ENCODE peak calls at places on chromosomes 3 and 15, in eight cellular contexts. One of them, this sample, is unnamed.

GRCh38 chr3:98573231-98573728 is 20.1 kb downstream of the CPOX start:
- DNase-seq in body of pancreas: no peak
- DNase-seq in GM12865: peak
- DNase-seq in endothelial cell: no peak
- DNase-seq in glutamatergic neuron: no peak
- DNase-seq in fibroblast of pulmonary artery: peak
- DNase-seq in cardiac fibroblast: peak
- DNase-seq in omental fat pad: no peak
- DNase-seq in this sample: no peak

GRCh38 chr3:119236756-119237155 is 3.9 kb downstream of the B4GALT4 start:
- DNase-seq in body of pancreas: no peak
- DNase-seq in GM12865: no peak
- DNase-seq in endothelial cell: no peak
- DNase-seq in glutamatergic neuron: no peak
- DNase-seq in fibroblast of pulmonary artery: no peak
- DNase-seq in cardiac fibroblast: no peak
- DNase-seq in omental fat pad: no peak
- DNase-seq in this sample: no peak

GRCh38 chr15:101063212-101063611 is 144.1 kb downstream of the LRRK1 start:
- DNase-seq in body of pancreas: no peak
- DNase-seq in GM12865: no peak
- DNase-seq in endothelial cell: no peak
- DNase-seq in glutamatergic neuron: no peak
- DNase-seq in fibroblast of pulmonary artery: no peak
- DNase-seq in cardiac fibroblast: no peak
- DNase-seq in omental fat pad: peak
- DNase-seq in this sample: no peak

GRCh38 chr3:86988986-86989385 is 2.0 kb downstream of the VGLL3 start:
- DNase-seq in body of pancreas: no peak
- DNase-seq in GM12865: no peak
- DNase-seq in endothelial cell: no peak
- DNase-seq in glutamatergic neuron: no peak
- DNase-seq in fibroblast of pulmonary artery: no peak
- DNase-seq in cardiac fibroblast: no peak
- DNase-seq in omental fat pad: no peak
- DNase-seq in this sample: no peak

GRCh38 chr3:141279074-141279945 is 47.7 kb downstream of the PXYLP1 start:
- DNase-seq in body of pancreas: no peak
- DNase-seq in GM12865: peak
- DNase-seq in endothelial cell: no peak
- DNase-seq in glutamatergic neuron: no peak
- DNase-seq in fibroblast of pulmonary artery: peak
- DNase-seq in cardiac fibroblast: peak
- DNase-seq in omental fat pad: no peak
- DNase-seq in this sample: no peak

GRCh38 chr3:152279474-152279873 is 10.7 kb downstream of the MBNL1 start:
- DNase-seq in body of pancreas: no peak
- DNase-seq in GM12865: no peak
- DNase-seq in endothelial cell: no peak
- DNase-seq in glutamatergic neuron: no peak
- DNase-seq in fibroblast of pulmonary artery: no peak
- DNase-seq in cardiac fibroblast: no peak
- DNase-seq in omental fat pad: no peak
- DNase-seq in this sample: no peak

GRCh38 chr15:65980824-65981456 is 111.6 kb downstream of the RAB11A start:
- DNase-seq in body of pancreas: peak
- DNase-seq in GM12865: peak
- DNase-seq in endothelial cell: peak
- DNase-seq in glutamatergic neuron: peak
- DNase-seq in fibroblast of pulmonary artery: peak
- DNase-seq in cardiac fibroblast: peak
- DNase-seq in omental fat pad: peak
- DNase-seq in this sample: peak

GRCh38 chr3:45545476-45545875 is 49.1 kb upstream of the LIMD1 start:
- DNase-seq in body of pancreas: no peak
- DNase-seq in GM12865: peak
- DNase-seq in endothelial cell: no peak
- DNase-seq in glutamatergic neuron: no peak
- DNase-seq in fibroblast of pulmonary artery: peak
- DNase-seq in cardiac fibroblast: no peak
- DNase-seq in omental fat pad: no peak
- DNase-seq in this sample: no peak

GRCh38 chr3:192422998-192423349 is 304.4 kb downstream of the FGF12 start:
- DNase-seq in body of pancreas: no peak
- DNase-seq in GM12865: no peak
- DNase-seq in endothelial cell: no peak
- DNase-seq in glutamatergic neuron: no peak
- DNase-seq in fibroblast of pulmonary artery: peak
- DNase-seq in cardiac fibroblast: peak
- DNase-seq in omental fat pad: no peak
- DNase-seq in this sample: no peak

GRCh38 chr3:107813066-107813465 is 277.8 kb downstream of the CD47 start:
- DNase-seq in body of pancreas: no peak
- DNase-seq in GM12865: no peak
- DNase-seq in endothelial cell: no peak
- DNase-seq in glutamatergic neuron: no peak
- DNase-seq in fibroblast of pulmonary artery: peak
- DNase-seq in cardiac fibroblast: peak
- DNase-seq in omental fat pad: no peak
- DNase-seq in this sample: no peak

GRCh38 chr3:4904801-4905695 is 74.2 kb upstream of the BHLHE40 start:
- DNase-seq in body of pancreas: peak
- DNase-seq in GM12865: no peak
- DNase-seq in endothelial cell: no peak
- DNase-seq in glutamatergic neuron: no peak
- DNase-seq in fibroblast of pulmonary artery: peak
- DNase-seq in cardiac fibroblast: peak
- DNase-seq in omental fat pad: no peak
- DNase-seq in this sample: no peak

GRCh38 chr15:67818464-67818863 is 6.8 kb upstream of the SKOR1 start:
- DNase-seq in body of pancreas: no peak
- DNase-seq in GM12865: no peak
- DNase-seq in endothelial cell: no peak
- DNase-seq in glutamatergic neuron: no peak
- DNase-seq in fibroblast of pulmonary artery: no peak
- DNase-seq in cardiac fibroblast: no peak
- DNase-seq in omental fat pad: no peak
- DNase-seq in this sample: no peak

GRCh38 chr15:72599855-72600464 is 54.5 kb upstream of the GOLGA6B start:
- DNase-seq in body of pancreas: peak
- DNase-seq in GM12865: peak
- DNase-seq in endothelial cell: peak
- DNase-seq in glutamatergic neuron: no peak
- DNase-seq in fibroblast of pulmonary artery: peak
- DNase-seq in cardiac fibroblast: peak
- DNase-seq in omental fat pad: no peak
- DNase-seq in this sample: peak

GRCh38 chr15:86040360-86041095 is 39.1 kb upstream of the AGBL1 start:
- DNase-seq in body of pancreas: no peak
- DNase-seq in GM12865: no peak
- DNase-seq in endothelial cell: peak
- DNase-seq in glutamatergic neuron: no peak
- DNase-seq in fibroblast of pulmonary artery: no peak
- DNase-seq in cardiac fibroblast: no peak
- DNase-seq in omental fat pad: no peak
- DNase-seq in this sample: no peak

GRCh38 chr3:46665763-46666470 is 27.6 kb downstream of the ALS2CL start:
- DNase-seq in body of pancreas: peak
- DNase-seq in GM12865: no peak
- DNase-seq in endothelial cell: no peak
- DNase-seq in glutamatergic neuron: no peak
- DNase-seq in fibroblast of pulmonary artery: no peak
- DNase-seq in cardiac fibroblast: no peak
- DNase-seq in omental fat pad: peak
- DNase-seq in this sample: no peak

GRCh38 chr3:97821413-97821809 is 400 bp upstream of the CRYBG3 start:
- DNase-seq in body of pancreas: peak
- DNase-seq in GM12865: no peak
- DNase-seq in endothelial cell: peak
- DNase-seq in glutamatergic neuron: peak
- DNase-seq in fibroblast of pulmonary artery: peak
- DNase-seq in cardiac fibroblast: no peak
- DNase-seq in omental fat pad: no peak
- DNase-seq in this sample: no peak

GRCh38 chr15:68991723-68992122 is 22.8 kb upstream of the NOX5 start:
- DNase-seq in body of pancreas: peak
- DNase-seq in GM12865: no peak
- DNase-seq in endothelial cell: no peak
- DNase-seq in glutamatergic neuron: no peak
- DNase-seq in fibroblast of pulmonary artery: peak
- DNase-seq in cardiac fibroblast: peak
- DNase-seq in omental fat pad: no peak
- DNase-seq in this sample: no peak

GRCh38 chr3:121817753-121818152 is 17.1 kb downstream of the IQCB1 start:
- DNase-seq in body of pancreas: no peak
- DNase-seq in GM12865: no peak
- DNase-seq in endothelial cell: no peak
- DNase-seq in glutamatergic neuron: no peak
- DNase-seq in fibroblast of pulmonary artery: peak
- DNase-seq in cardiac fibroblast: no peak
- DNase-seq in omental fat pad: no peak
- DNase-seq in this sample: no peak

GRCh38 chr3:133662256-133662773 is 574 bp upstream of the TOPBP1 start:
- DNase-seq in body of pancreas: no peak
- DNase-seq in GM12865: peak
- DNase-seq in endothelial cell: peak
- DNase-seq in glutamatergic neuron: no peak
- DNase-seq in fibroblast of pulmonary artery: peak
- DNase-seq in cardiac fibroblast: peak
- DNase-seq in omental fat pad: no peak
- DNase-seq in this sample: peak

GRCh38 chr3:65972765-65973164 is 66.0 kb downstream of the MAGI1 start:
- DNase-seq in body of pancreas: no peak
- DNase-seq in GM12865: no peak
- DNase-seq in endothelial cell: no peak
- DNase-seq in glutamatergic neuron: no peak
- DNase-seq in fibroblast of pulmonary artery: no peak
- DNase-seq in cardiac fibroblast: no peak
- DNase-seq in omental fat pad: no peak
- DNase-seq in this sample: no peak
- TF ChIP-seq CTCF in body of pancreas: no peak
- TF ChIP-seq CTCF in GM12865: no peak
- TF ChIP-seq CTCF in endothelial cell: no peak
- TF ChIP-seq CTCF in glutamatergic neuron: no peak
- TF ChIP-seq CTCF in fibroblast of pulmonary artery: no peak
- TF ChIP-seq CTCF in cardiac fibroblast: no peak
- TF ChIP-seq CTCF in omental fat pad: no peak
- TF ChIP-seq CTCF in this sample: no peak

DNA sequence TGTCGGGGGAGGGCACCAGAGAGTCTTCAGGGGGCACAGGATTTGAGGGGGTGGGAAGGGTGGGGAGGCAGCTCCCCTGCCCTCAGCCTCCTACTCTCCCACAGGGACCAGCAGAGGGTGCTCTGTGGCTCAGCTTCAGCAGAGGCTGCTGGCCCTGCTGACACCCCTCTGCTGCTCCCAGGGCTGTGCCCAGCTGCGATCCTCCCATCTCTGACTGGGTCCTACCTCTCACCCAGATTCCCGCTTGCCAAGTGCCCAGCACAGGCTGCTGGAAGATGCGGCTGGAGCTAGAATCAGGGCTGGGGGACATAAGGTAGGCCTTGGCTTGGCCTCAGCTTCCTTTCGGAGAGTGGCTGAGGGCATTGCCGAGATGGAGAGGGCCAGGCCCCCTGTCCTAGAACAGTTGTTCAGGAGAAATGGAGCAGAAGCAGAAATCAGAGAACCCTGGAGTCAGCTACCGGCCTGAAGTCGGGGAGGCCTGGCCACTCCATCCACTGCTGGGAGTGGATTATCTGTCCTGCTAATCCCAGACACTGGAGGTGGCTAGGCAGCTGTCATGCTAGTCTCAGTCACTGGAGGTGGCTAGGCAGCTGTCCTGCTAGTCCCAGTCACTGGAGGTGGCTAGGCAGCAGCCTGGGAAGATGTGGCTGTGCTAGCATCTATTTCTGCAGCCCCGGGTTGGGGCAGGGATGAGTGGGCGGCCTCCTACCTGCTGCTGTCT is 3.9 kb downstream of the GRM2 start:
- DNase-seq in body of pancreas: no peak
- DNase-seq in GM12865: no peak
- DNase-seq in endothelial cell: no peak
- DNase-seq in glutamatergic neuron: no peak
- DNase-seq in fibroblast of pulmonary artery: no peak
- DNase-seq in cardiac fibroblast: no peak
- DNase-seq in omental fat pad: no peak
- DNase-seq in this sample: no peak
- TF ChIP-seq CTCF in body of pancreas: no peak
- TF ChIP-seq CTCF in GM12865: peak
- TF ChIP-seq CTCF in endothelial cell: no peak
- TF ChIP-seq CTCF in glutamatergic neuron: no peak
- TF ChIP-seq CTCF in fibroblast of pulmonary artery: peak
- TF ChIP-seq CTCF in cardiac fibroblast: peak
- TF ChIP-seq CTCF in omental fat pad: no peak
- TF ChIP-seq CTCF in this sample: peak

DNA sequence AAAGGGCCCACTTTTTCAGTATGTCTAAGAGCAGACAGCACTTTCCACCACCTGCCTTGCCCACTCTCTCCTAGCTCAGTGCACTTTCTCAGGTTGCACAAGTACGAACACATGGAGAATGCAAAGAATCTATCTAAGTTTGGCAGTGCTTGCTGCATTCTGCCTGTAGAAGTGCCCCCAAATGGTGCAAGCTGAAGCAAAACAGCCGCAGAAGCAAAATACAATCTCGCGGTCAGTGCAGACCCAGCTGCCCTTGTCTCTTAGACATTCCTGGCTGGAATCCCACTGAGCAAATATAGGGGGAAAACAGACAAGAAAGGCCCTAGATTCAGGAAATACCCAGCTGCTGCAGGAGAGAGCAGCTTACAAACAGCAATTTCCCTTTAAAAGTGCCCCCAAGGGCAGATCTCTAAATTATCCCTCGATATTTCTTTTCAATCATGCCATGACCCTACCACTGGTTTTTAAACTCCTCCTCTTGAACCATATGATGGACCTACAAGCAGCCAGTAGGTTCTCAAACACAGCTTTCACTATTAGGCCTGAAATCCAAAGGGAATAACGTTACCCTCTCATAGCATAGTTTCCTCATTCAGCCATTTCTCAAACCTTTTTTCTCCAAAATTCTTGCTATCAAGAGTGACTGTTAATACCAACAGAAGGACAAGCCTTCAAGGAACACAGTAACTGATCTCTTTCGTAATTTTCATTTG is 67.0 kb downstream of the TNIK start:
- DNase-seq in body of pancreas: peak
- DNase-seq in GM12865: no peak
- DNase-seq in endothelial cell: peak
- DNase-seq in glutamatergic neuron: no peak
- DNase-seq in fibroblast of pulmonary artery: peak
- DNase-seq in cardiac fibroblast: peak
- DNase-seq in omental fat pad: no peak
- DNase-seq in this sample: no peak
- TF ChIP-seq CTCF in body of pancreas: no peak
- TF ChIP-seq CTCF in GM12865: no peak
- TF ChIP-seq CTCF in endothelial cell: no peak
- TF ChIP-seq CTCF in glutamatergic neuron: no peak
- TF ChIP-seq CTCF in fibroblast of pulmonary artery: no peak
- TF ChIP-seq CTCF in cardiac fibroblast: no peak
- TF ChIP-seq CTCF in omental fat pad: no peak
- TF ChIP-seq CTCF in this sample: no peak

GRCh38 chr3:124950026-124950425 is 15.5 kb upstream of the MUC13 start:
- DNase-seq in body of pancreas: no peak
- DNase-seq in GM12865: no peak
- DNase-seq in endothelial cell: no peak
- DNase-seq in glutamatergic neuron: no peak
- DNase-seq in fibroblast of pulmonary artery: no peak
- DNase-seq in cardiac fibroblast: no peak
- DNase-seq in omental fat pad: no peak
- DNase-seq in this sample: no peak
- TF ChIP-seq CTCF in body of pancreas: no peak
- TF ChIP-seq CTCF in GM12865: no peak
- TF ChIP-seq CTCF in endothelial cell: no peak
- TF ChIP-seq CTCF in glutamatergic neuron: no peak
- TF ChIP-seq CTCF in fibroblast of pulmonary artery: no peak
- TF ChIP-seq CTCF in cardiac fibroblast: no peak
- TF ChIP-seq CTCF in omental fat pad: no peak
- TF ChIP-seq CTCF in this sample: no peak